ENCODE peak calls at places on chromosome 7, in four cellular contexts. Z, M, G and K are unnamed samples.

GRCh38 chr7:47153571-47153970 is 428.3 kb downstream of the TNS3 start:
- DNase-seq in Z (no peak), M (peak; percentile 21), G (no peak), K (peak; percentile 74)

GRCh38 chr7:64888561-64888900 is 14.5 kb upstream of the ZNF273 start:
- DNase-seq in Z (no peak), M (no peak), G (no peak), K (no peak)

GRCh38 chr7:64888901-64889685 is 14.0 kb upstream of the ZNF273 start:
- DNase-seq in Z (no peak), M (peak; percentile 7), G (no peak), K (peak; percentile 75)

GRCh38 chr7:10128748-10129147 is 844.9 kb upstream of the PHF14 start:
- DNase-seq in Z (no peak), M (no peak), G (no peak), K (no peak)

GRCh38 chr7:124801330-124801895 is 35.8 kb upstream of the GPR37 start:
- DNase-seq in Z (no peak), M (no peak), G (no peak), K (no peak)

GRCh38 chr7:26140380-26140779 is 11.6 kb upstream of the NFE2L3 start:
- DNase-seq in Z (no peak), M (no peak), G (no peak), K (no peak)

GRCh38 chr7:21903074-21903786 is 42.5 kb downstream of the CDCA7L start:
- DNase-seq in Z (no peak), M (no peak), G (no peak), K (no peak)

GRCh38 chr7:101804087-101804631 is 13.3 kb upstream of the CUX1 start:
- DNase-seq in Z (no peak), M (no peak), G (no peak), K (no peak)

GRCh38 chr7:24920702-24921679 is 59.0 kb downstream of the OSBPL3 start:
- DNase-seq in Z (no peak), M (no peak), G (no peak), K (peak; percentile 67)

GRCh38 chr7:105304040-105304895 is 84.5 kb downstream of the SRPK2 start:
- DNase-seq in Z (no peak), M (no peak), G (no peak), K (no peak)

GRCh38 chr7:23713285-23714235 is 3.5 kb downstream of the STK31 start:
- DNase-seq in Z (no peak), M (peak; percentile 48), G (no peak), K (no peak)

GRCh38 chr7:111392976-111393762 is 169.1 kb downstream of the IMMP2L start:
- DNase-seq in Z (no peak), M (no peak), G (no peak), K (no peak)

GRCh38 chr7:124840435-124840834 is 74.8 kb upstream of the GPR37 start:
- DNase-seq in Z (no peak), M (no peak), G (no peak), K (no peak)

GRCh38 chr7:154953006-154953684 is 49.8 kb downstream of the PAXIP1 start:
- DNase-seq in Z (no peak), M (peak; percentile 22), G (peak; percentile 29), K (peak; percentile 85)

GRCh38 chr7:44617225-44617885 is 10.9 kb downstream of the OGDH start:
- DNase-seq in Z (no peak), M (no peak), G (no peak), K (no peak)

DNA sequence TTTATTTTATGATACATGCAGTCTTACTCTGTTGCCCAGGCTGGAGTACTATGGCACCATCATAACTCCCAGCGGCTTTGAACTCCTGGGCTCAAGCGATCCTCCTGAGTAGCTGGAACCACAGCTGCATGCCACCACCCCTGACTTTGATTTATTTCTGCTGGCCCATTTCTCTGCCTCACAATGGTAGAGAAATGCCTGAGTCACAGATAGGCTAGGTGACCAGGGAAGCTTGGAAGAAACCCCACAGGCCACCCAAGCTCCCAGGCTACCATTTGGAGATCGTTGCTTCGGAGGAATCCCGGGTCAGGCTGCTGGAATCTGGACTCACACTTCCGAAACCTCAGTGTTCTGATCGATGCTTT is 17.4 kb upstream of the BAIAP2L1 start:
- DNase-seq in Z (no peak), M (peak; percentile 28), G (no peak), K (no peak)
- TF ChIP-seq CTCF in Z (no peak), M (peak; percentile 17), G (no peak), K (no peak)

GRCh38 chr7:1461640-1462375 is 2.5 kb upstream of the MICALL2 start:
- DNase-seq in Z (no peak), M (no peak), G (no peak), K (no peak)
- H3K4me1 ChIP-seq in Z (peaks cover 86% of the 10 kb centered on the region), M (peaks cover 26% of the 10 kb centered on the region), G (peaks cover 59% of the 10 kb centered on the region), K (peaks cover 41% of the 10 kb centered on the region)

GRCh38 chr7:90239625-90240228 is 5.2 kb upstream of the CFAP69 start:
- DNase-seq in Z (no peak), M (no peak), G (no peak), K (no peak)

GRCh38 chr7:90238583-90238982 is 6.4 kb upstream of the CFAP69 start:
- DNase-seq in Z (no peak), M (no peak), G (no peak), K (no peak)

GRCh38 chr7:90239050-90239449 is 5.9 kb upstream of the CFAP69 start:
- DNase-seq in Z (no peak), M (no peak), G (no peak), K (no peak)

GRCh38 chr7:90238017-90238416 is 7.0 kb upstream of the CFAP69 start:
- DNase-seq in Z (no peak), M (no peak), G (no peak), K (no peak)

DNA sequence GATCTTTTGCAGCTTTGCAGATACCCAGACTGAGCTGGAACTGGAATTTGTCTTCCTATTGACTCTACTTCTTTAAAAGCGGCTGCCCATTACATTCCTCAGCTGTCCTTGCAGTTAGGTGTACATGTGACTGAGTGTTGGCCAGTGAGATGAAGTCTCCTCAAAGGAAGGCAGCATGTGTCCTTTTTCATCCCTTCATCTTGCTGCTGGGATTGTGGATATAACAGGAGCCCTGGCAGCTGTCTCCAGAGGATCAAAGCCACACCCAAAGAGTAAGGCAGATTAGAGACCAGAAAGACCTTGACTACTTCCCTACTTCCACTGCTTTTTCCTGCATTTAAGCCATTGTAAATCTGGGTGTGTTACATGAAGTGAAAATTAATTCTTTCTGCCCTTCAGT is 8.1 kb upstream of the CFAP69 start:
- DNase-seq in Z (no peak), M (no peak), G (no peak), K (no peak)
- TF ChIP-seq CTCF in Z (no peak), M (no peak), G (no peak), K (no peak)

GRCh38 chr7:151327022-151327421 is 14.6 kb upstream of the NUB1 start:
- DNase-seq in Z (no peak), M (no peak), G (no peak), K (no peak)
- H3K4me1 ChIP-seq in Z (peaks cover 8% of the 10 kb centered on the region), M (no peaks in the 10 kb centered on the region), G (no peaks in the 10 kb centered on the region), K (no peaks in the 10 kb centered on the region)

GRCh38 chr7:89053130-89053529 is 257.6 kb upstream of the TEX47 start:
- DNase-seq in Z (no peak), M (no peak), G (no peak), K (no peak)
- TF ChIP-seq CTCF in Z (no peak), M (no peak), G (no peak), K (no peak)

GRCh38 chr7:95688931-95689453 is 83.4 kb upstream of the DYNC1I1 start:
- DNase-seq in Z (no peak), M (no peak), G (no peak), K (no peak)
- H3K4me1 ChIP-seq in Z (peaks cover 9% of the 10 kb centered on the region), M (peaks cover 9% of the 10 kb centered on the region), G (no peaks in the 10 kb centered on the region), K (peaks cover 4% of the 10 kb centered on the region)

GRCh38 chr7:83791737-83792136 is 142.8 kb upstream of the SEMA3E start:
- DNase-seq in Z (no peak), M (no peak), G (no peak), K (no peak)
- TF ChIP-seq CTCF in Z (no peak), M (no peak), G (no peak), K (no peak)

DNA sequence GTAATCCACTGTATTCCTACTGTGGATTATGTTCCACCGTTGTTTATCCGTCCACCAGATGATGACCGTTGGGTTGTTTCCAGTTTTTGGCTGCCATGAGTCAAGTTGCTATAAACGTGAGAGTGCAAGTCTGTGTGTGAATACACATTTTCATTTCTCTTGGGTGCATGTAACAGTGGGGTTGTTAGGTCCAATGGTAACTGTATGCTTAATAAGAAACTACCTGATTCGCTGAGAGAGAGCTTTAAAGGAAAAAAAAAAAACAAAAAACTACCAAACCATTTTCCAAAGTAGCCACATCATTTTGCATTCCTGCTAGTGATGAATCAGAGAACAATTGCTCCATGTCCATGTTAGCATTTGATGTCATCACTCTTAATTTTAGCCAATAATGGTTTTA is 15.9 kb downstream of the UBN2 start:
- DNase-seq in Z (no peak), M (no peak), G (no peak), K (no peak)
- H3K4me1 ChIP-seq in Z (no peaks in the 10 kb centered on the region), M (peaks cover 31% of the 10 kb centered on the region), G (peaks cover 15% of the 10 kb centered on the region), K (no peaks in the 10 kb centered on the region)

DNA sequence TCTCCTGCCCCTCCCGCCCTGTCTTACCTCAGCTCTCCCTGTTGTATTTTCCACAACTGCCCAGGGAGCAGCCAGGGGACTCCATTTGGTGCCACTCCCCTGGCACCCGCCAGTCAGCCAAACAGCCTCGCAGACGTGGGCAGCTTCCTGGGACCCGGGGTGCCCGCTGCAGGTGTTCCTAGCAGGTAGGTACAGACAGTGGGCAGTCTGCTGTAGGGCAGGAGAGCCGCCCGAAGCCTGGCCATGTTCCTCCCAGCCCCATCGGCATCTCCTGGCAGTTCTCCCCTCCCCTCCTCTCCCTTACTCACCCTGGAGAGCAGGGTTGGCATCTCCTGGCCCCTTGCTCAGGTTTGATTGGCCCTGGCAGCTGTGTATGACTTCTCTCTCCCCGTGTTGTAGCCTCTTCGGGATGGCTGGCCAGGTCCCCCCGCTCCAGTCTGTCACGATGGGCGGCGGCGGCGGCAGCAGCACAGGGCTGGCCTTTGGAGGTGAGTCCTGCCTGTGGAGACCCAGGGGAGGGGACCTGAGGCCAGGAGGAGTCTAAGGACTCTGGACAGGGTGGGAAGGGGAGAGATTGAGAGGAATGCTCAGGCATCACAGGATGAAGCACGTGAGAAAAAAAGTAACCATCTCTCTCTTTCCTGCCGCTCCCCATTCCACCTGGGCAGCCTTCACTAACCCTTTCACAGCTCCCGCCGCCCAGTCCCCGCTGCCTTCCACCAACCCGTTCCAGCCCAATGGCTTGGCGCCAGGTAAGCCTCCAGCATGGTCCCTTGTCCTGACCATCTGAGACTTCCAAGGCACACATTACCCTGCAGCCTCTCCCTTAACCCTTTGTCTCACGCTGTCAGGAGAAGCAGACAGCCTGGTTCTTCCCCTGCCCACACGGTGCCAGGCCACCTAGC is 11.3 kb downstream of the SAP25 start:
- DNase-seq in Z (peak; percentile 65), M (no peak), G (no peak), K (peak; percentile 63)
- TF ChIP-seq CTCF in Z (no peak), M (no peak), G (no peak), K (no peak)